ENCODE peak calls at places on chromosomes 6 and 20, in eight cellular contexts. One of them, this sample, is unnamed.

GRCh38 chr20:53608456-53609413 is 15.1 kb upstream of the ZNF217 start:
- DNase-seq in mesenchymal stem cell: peak; percentile 73
- DNase-seq in GM23248: peak; percentile 34
- DNase-seq in mammary epithelial cell: no peak
- DNase-seq in H9: peak; percentile 57
- DNase-seq in GM12878: no peak
- DNase-seq in neuronal stem cell: no peak
- DNase-seq in MM.1S: no peak
- DNase-seq in this sample: peak; percentile 28

GRCh38 chr6:154653853-154654252 is 79.4 kb upstream of the SCAF8 start:
- DNase-seq in neuronal stem cell: no peak
- DNase-seq in H9: no peak
- DNase-seq in mesenchymal stem cell: peak; percentile 79
- DNase-seq in MM.1S: no peak
- DNase-seq in GM12878: no peak
- DNase-seq in GM23248: peak; percentile 76
- DNase-seq in mammary epithelial cell: peak; percentile 96
- DNase-seq in this sample: peak; percentile 37

GRCh38 chr20:4102381-4102780 is 87.0 kb upstream of the RNF24 start:
- DNase-seq in GM12878: no peak
- DNase-seq in H9: no peak
- DNase-seq in mammary epithelial cell: peak; percentile 78
- DNase-seq in mesenchymal stem cell: no peak
- DNase-seq in GM23248: peak; percentile 66
- DNase-seq in neuronal stem cell: no peak
- DNase-seq in MM.1S: no peak
- DNase-seq in this sample: no peak

GRCh38 chr20:34636648-34637047 is 40.2 kb downstream of the PIGU start:
- DNase-seq in neuronal stem cell: no peak
- DNase-seq in mesenchymal stem cell: no peak
- DNase-seq in GM12878: no peak
- DNase-seq in MM.1S: no peak
- DNase-seq in GM23248: peak; percentile 4
- DNase-seq in H9: no peak
- DNase-seq in mammary epithelial cell: no peak
- DNase-seq in this sample: no peak

GRCh38 chr6:52403086-52403485 is 17.1 kb upstream of the EFHC1 start:
- DNase-seq in H9: no peak
- DNase-seq in GM12878: no peak
- DNase-seq in mesenchymal stem cell: no peak
- DNase-seq in GM23248: no peak
- DNase-seq in MM.1S: no peak
- DNase-seq in neuronal stem cell: no peak
- DNase-seq in mammary epithelial cell: no peak
- DNase-seq in this sample: no peak

GRCh38 chr6:35059606-35060355 is 81.4 kb downstream of the TCP11 start:
- DNase-seq in GM12878: no peak
- DNase-seq in mesenchymal stem cell: no peak
- DNase-seq in GM23248: peak; percentile 34
- DNase-seq in neuronal stem cell: no peak
- DNase-seq in MM.1S: no peak
- DNase-seq in H9: no peak
- DNase-seq in mammary epithelial cell: no peak
- DNase-seq in this sample: no peak

GRCh38 chr6:87742106-87742505 is 40.1 kb upstream of the AKIRIN2 start:
- DNase-seq in mammary epithelial cell: no peak
- DNase-seq in GM23248: no peak
- DNase-seq in GM12878: no peak
- DNase-seq in neuronal stem cell: no peak
- DNase-seq in MM.1S: no peak
- DNase-seq in H9: no peak
- DNase-seq in mesenchymal stem cell: peak; percentile 42
- DNase-seq in this sample: no peak

GRCh38 chr6:64266351-64266821 is 630.8 kb downstream of the PHF3 start:
- DNase-seq in mesenchymal stem cell: no peak
- DNase-seq in H9: no peak
- DNase-seq in GM23248: no peak
- DNase-seq in mammary epithelial cell: no peak
- DNase-seq in neuronal stem cell: no peak
- DNase-seq in GM12878: peak; percentile 79
- DNase-seq in MM.1S: peak; percentile 76
- DNase-seq in this sample: no peak

GRCh38 chr6:64990652-64991304 is 716.2 kb downstream of the EYS start:
- DNase-seq in H9: no peak
- DNase-seq in neuronal stem cell: no peak
- DNase-seq in GM23248: no peak
- DNase-seq in MM.1S: no peak
- DNase-seq in GM12878: no peak
- DNase-seq in mesenchymal stem cell: no peak
- DNase-seq in mammary epithelial cell: no peak
- DNase-seq in this sample: no peak

GRCh38 chr6:130744601-130745382 is 82.4 kb upstream of the SMLR1 start:
- DNase-seq in GM23248: no peak
- DNase-seq in mammary epithelial cell: no peak
- DNase-seq in GM12878: no peak
- DNase-seq in mesenchymal stem cell: no peak
- DNase-seq in H9: no peak
- DNase-seq in MM.1S: no peak
- DNase-seq in neuronal stem cell: no peak
- DNase-seq in this sample: no peak

GRCh38 chr6:130708338-130708737 is 118.9 kb upstream of the SMLR1 start:
- DNase-seq in mesenchymal stem cell: peak; percentile 77
- DNase-seq in H9: no peak
- DNase-seq in mammary epithelial cell: no peak
- DNase-seq in MM.1S: no peak
- DNase-seq in neuronal stem cell: no peak
- DNase-seq in GM12878: no peak
- DNase-seq in GM23248: no peak
- DNase-seq in this sample: no peak

GRCh38 chr20:5786930-5787826 is 37.0 kb downstream of the SHLD1 start:
- DNase-seq in H9: no peak
- DNase-seq in GM12878: no peak
- DNase-seq in mesenchymal stem cell: peak; percentile 31
- DNase-seq in MM.1S: no peak
- DNase-seq in GM23248: peak; percentile 73
- DNase-seq in mammary epithelial cell: peak; percentile 24
- DNase-seq in neuronal stem cell: no peak
- DNase-seq in this sample: no peak

GRCh38 chr6:150857062-150857905 is 8.2 kb upstream of the MTHFD1L start:
- DNase-seq in MM.1S: no peak
- DNase-seq in mesenchymal stem cell: peak; percentile 98
- DNase-seq in GM12878: no peak
- DNase-seq in mammary epithelial cell: peak; percentile 89
- DNase-seq in GM23248: peak; percentile 95
- DNase-seq in H9: no peak
- DNase-seq in neuronal stem cell: no peak
- DNase-seq in this sample: peak; percentile 29

GRCh38 chr20:49894073-49894470 is 21.3 kb downstream of the SPATA2 start:
- DNase-seq in MM.1S: no peak
- DNase-seq in neuronal stem cell: no peak
- DNase-seq in mesenchymal stem cell: no peak
- DNase-seq in H9: no peak
- DNase-seq in mammary epithelial cell: no peak
- DNase-seq in GM23248: no peak
- DNase-seq in GM12878: peak; percentile 40
- DNase-seq in this sample: no peak

GRCh38 chr6:53862517-53863457 is 68.0 kb downstream of the LRRC1 start:
- DNase-seq in H9: no peak
- DNase-seq in MM.1S: no peak
- DNase-seq in GM12878: no peak
- DNase-seq in mammary epithelial cell: peak; percentile 32
- DNase-seq in neuronal stem cell: no peak
- DNase-seq in GM23248: peak; percentile 80
- DNase-seq in mesenchymal stem cell: no peak
- DNase-seq in this sample: peak; percentile 14

GRCh38 chr6:27128796-27129094 is 118.8 kb upstream of the PRSS16 start:
- DNase-seq in mammary epithelial cell: no peak
- DNase-seq in neuronal stem cell: no peak
- DNase-seq in MM.1S: no peak
- DNase-seq in GM12878: no peak
- DNase-seq in mesenchymal stem cell: no peak
- DNase-seq in H9: no peak
- DNase-seq in GM23248: no peak
- DNase-seq in this sample: no peak
- H3K4me1 ChIP-seq in mammary epithelial cell: peaks cover 12% of the 10 kb centered on the region
- H3K4me1 ChIP-seq in neuronal stem cell: no peaks in the 10 kb centered on the region
- H3K4me1 ChIP-seq in MM.1S: peaks cover 29% of the 10 kb centered on the region
- H3K4me1 ChIP-seq in GM12878: peaks cover 16% of the 10 kb centered on the region
- H3K4me1 ChIP-seq in mesenchymal stem cell: peaks cover 7% of the 10 kb centered on the region
- H3K4me1 ChIP-seq in H9: no peaks in the 10 kb centered on the region
- H3K4me1 ChIP-seq in GM23248: peaks cover 12% of the 10 kb centered on the region
- H3K4me1 ChIP-seq in this sample: no peaks in the 10 kb centered on the region

GRCh38 chr6:12815089-12815488 is 98.5 kb downstream of the PHACTR1 start:
- DNase-seq in H9: no peak
- DNase-seq in GM12878: no peak
- DNase-seq in mesenchymal stem cell: no peak
- DNase-seq in MM.1S: no peak
- DNase-seq in GM23248: no peak
- DNase-seq in mammary epithelial cell: no peak
- DNase-seq in neuronal stem cell: no peak
- DNase-seq in this sample: no peak

GRCh38 chr6:12811519-12811918 is 95.0 kb downstream of the PHACTR1 start:
- DNase-seq in H9: no peak
- DNase-seq in mammary epithelial cell: no peak
- DNase-seq in MM.1S: no peak
- DNase-seq in mesenchymal stem cell: no peak
- DNase-seq in GM23248: no peak
- DNase-seq in neuronal stem cell: no peak
- DNase-seq in GM12878: no peak
- DNase-seq in this sample: no peak

GRCh38 chr6:12818324-12818723 is 101.8 kb downstream of the PHACTR1 start:
- DNase-seq in MM.1S: no peak
- DNase-seq in GM23248: no peak
- DNase-seq in neuronal stem cell: no peak
- DNase-seq in mesenchymal stem cell: no peak
- DNase-seq in mammary epithelial cell: no peak
- DNase-seq in GM12878: no peak
- DNase-seq in H9: no peak
- DNase-seq in this sample: no peak

GRCh38 chr6:12815884-12816600 is 99.5 kb downstream of the PHACTR1 start:
- DNase-seq in GM23248: no peak
- DNase-seq in GM12878: no peak
- DNase-seq in neuronal stem cell: no peak
- DNase-seq in mesenchymal stem cell: no peak
- DNase-seq in mammary epithelial cell: peak; percentile 3
- DNase-seq in MM.1S: no peak
- DNase-seq in H9: no peak
- DNase-seq in this sample: peak; percentile 78

DNA sequence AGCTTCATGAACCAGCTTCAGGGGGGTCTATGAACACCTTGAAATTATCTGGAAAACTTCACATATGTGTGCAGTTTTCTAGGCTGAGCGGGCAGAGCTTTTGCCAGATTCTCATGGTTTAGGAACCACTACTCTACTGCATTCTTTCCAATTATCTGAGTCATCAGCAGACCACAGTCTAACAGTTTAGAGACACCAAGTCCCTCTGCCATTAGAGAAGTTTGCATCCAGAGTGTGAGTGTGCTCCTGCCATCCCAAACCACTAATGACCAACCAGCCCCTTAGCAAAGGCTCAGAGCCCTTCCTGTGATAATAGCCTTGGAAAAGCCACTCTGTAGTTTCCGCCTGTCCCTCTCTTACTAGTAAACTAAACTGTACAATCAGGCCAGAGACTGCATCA is 96.8 kb downstream of the PHACTR1 start:
- DNase-seq in neuronal stem cell: no peak
- DNase-seq in GM23248: peak; percentile 77
- DNase-seq in mesenchymal stem cell: no peak
- DNase-seq in MM.1S: no peak
- DNase-seq in H9: no peak
- DNase-seq in GM12878: no peak
- DNase-seq in mammary epithelial cell: no peak
- DNase-seq in this sample: no peak
- H3K4me2 ChIP-seq in neuronal stem cell: no peak overlapping the region
- H3K4me2 ChIP-seq in GM23248: no peak overlapping the region
- H3K4me2 ChIP-seq in mesenchymal stem cell: no peak overlapping the region
- H3K4me2 ChIP-seq in MM.1S: no peak overlapping the region
- H3K4me2 ChIP-seq in H9: no peak overlapping the region
- H3K4me2 ChIP-seq in GM12878: no peak overlapping the region
- H3K4me2 ChIP-seq in mammary epithelial cell: no peak overlapping the region
- H3K4me2 ChIP-seq in this sample: no peak overlapping the region

GRCh38 chr6:42979523-42980177 is 669 bp upstream of the PEX6 start:
- DNase-seq in GM23248: peak; percentile 81
- DNase-seq in H9: no peak
- DNase-seq in MM.1S: peak; percentile 35
- DNase-seq in mammary epithelial cell: peak; percentile 72
- DNase-seq in mesenchymal stem cell: peak; percentile 67
- DNase-seq in neuronal stem cell: no peak
- DNase-seq in GM12878: no peak
- DNase-seq in this sample: no peak

GRCh38 chr6:42984001-42984923 is at the start of gene PPP2R5D:
- DNase-seq in MM.1S: peak; percentile 98
- DNase-seq in GM23248: peak; percentile 100
- DNase-seq in H9: peak; percentile 99
- DNase-seq in neuronal stem cell: peak; percentile 98
- DNase-seq in mammary epithelial cell: peak; percentile 99
- DNase-seq in mesenchymal stem cell: peak; percentile 100
- DNase-seq in GM12878: peak; percentile 94
- DNase-seq in this sample: peak; percentile 100

GRCh38 chr6:42978793-42979522 is at the start of gene PEX6:
- DNase-seq in mammary epithelial cell: peak; percentile 79
- DNase-seq in GM23248: peak; percentile 94
- DNase-seq in mesenchymal stem cell: peak; percentile 91
- DNase-seq in MM.1S: peak; percentile 90
- DNase-seq in GM12878: peak; percentile 64
- DNase-seq in neuronal stem cell: peak; percentile 76
- DNase-seq in H9: peak; percentile 96
- DNase-seq in this sample: peak; percentile 95

GRCh38 chr6:42984924-42985475 is 630 bp downstream of the PPP2R5D start:
- DNase-seq in GM23248: peak; percentile 44
- DNase-seq in H9: no peak
- DNase-seq in neuronal stem cell: no peak
- DNase-seq in MM.1S: no peak
- DNase-seq in GM12878: no peak
- DNase-seq in mesenchymal stem cell: peak; percentile 37
- DNase-seq in mammary epithelial cell: no peak
- DNase-seq in this sample: peak; percentile 51

DNA sequence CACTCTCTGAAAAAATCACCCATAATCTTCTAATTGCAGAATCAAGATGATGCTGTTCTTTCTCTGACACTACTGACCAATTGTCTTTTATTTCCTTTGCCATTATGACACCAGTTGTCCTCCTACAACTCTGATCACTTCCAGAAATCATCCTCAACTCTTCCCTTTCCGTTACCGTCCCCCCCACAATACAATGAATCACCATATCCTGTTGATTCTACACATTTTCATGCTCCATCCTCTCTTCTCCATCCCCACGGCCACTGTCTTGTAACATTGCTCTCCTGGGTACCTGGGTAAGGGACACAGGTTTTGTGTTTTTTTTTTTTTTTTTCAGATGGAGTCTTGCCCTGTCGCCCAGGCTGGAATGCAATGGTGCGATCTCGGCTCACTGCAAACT is 2.5 kb upstream of the PPP2R5D start:
- DNase-seq in GM23248: no peak
- DNase-seq in neuronal stem cell: no peak
- DNase-seq in GM12878: no peak
- DNase-seq in mammary epithelial cell: no peak
- DNase-seq in H9: no peak
- DNase-seq in mesenchymal stem cell: no peak
- DNase-seq in MM.1S: no peak
- DNase-seq in this sample: no peak
- H3K4me1 ChIP-seq in GM23248: peaks cover 32% of the 10 kb centered on the region
- H3K4me1 ChIP-seq in neuronal stem cell: peaks cover 9% of the 10 kb centered on the region
- H3K4me1 ChIP-seq in GM12878: peaks cover 26% of the 10 kb centered on the region
- H3K4me1 ChIP-seq in mammary epithelial cell: peaks cover 32% of the 10 kb centered on the region
- H3K4me1 ChIP-seq in H9: no peaks in the 10 kb centered on the region
- H3K4me1 ChIP-seq in mesenchymal stem cell: peaks cover 22% of the 10 kb centered on the region
- H3K4me1 ChIP-seq in MM.1S: peaks cover 12% of the 10 kb centered on the region
- H3K4me1 ChIP-seq in this sample: peaks cover 2% of the 10 kb centered on the region

GRCh38 chr6:19997104-19997503 is 159.9 kb downstream of the ID4 start:
- DNase-seq in mammary epithelial cell: no peak
- DNase-seq in GM12878: no peak
- DNase-seq in mesenchymal stem cell: no peak
- DNase-seq in H9: no peak
- DNase-seq in neuronal stem cell: no peak
- DNase-seq in GM23248: no peak
- DNase-seq in MM.1S: no peak
- DNase-seq in this sample: no peak
- H3K4me2 ChIP-seq in mammary epithelial cell: no peak overlapping the region
- H3K4me2 ChIP-seq in GM12878: no peak overlapping the region
- H3K4me2 ChIP-seq in mesenchymal stem cell: no peak overlapping the region
- H3K4me2 ChIP-seq in H9: no peak overlapping the region
- H3K4me2 ChIP-seq in neuronal stem cell: no peak overlapping the region
- H3K4me2 ChIP-seq in GM23248: no peak overlapping the region
- H3K4me2 ChIP-seq in MM.1S: no peak overlapping the region
- H3K4me2 ChIP-seq in this sample: no peak overlapping the region